ENCODE peak calls at places on chromosomes 11 and 22, in ten cellular contexts. V is right atrium auricular region; M is T47D; Z is AG10803; N is stimulated activated CD4-positive, alpha-beta T cell treated with anti-CD3 and anti-CD28 coated beads, TNF-alpha, amount 100 ng/mL, for 1 hour; G is HFFc6; A is occipital lobe; R is choroid plexus epithelial cell; P is coronary artery; Y is heart left ventricle. H is an unnamed sample.

GRCh38 chr11:57637626-57638004 is 12.1 kb downstream of the YPEL4 start:
- DNase-seq in Y (no peak), V (no peak), M (no peak), G (no peak), R (no peak), P (no peak), N (no peak), A (no peak), Z (peak; percentile 40), H (no peak)

GRCh38 chr11:132942611-132943324 is 589.5 kb downstream of the OPCML start:
- DNase-seq in G (no peak), P (no peak), Y (no peak), N (no peak), A (no peak), R (no peak), Z (no peak), M (no peak), V (no peak), H (no peak)

GRCh38 chr22:29073618-29074275 is 912 bp downstream of the KREMEN1 start:
- DNase-seq in M (peak; percentile 37), N (no peak), A (no peak), Y (peak; percentile 49), V (no peak), P (no peak), R (peak; percentile 30), Z (peak; percentile 25), G (no peak), H (no peak)

GRCh38 chr11:117796456-117797428 is at the start of gene DSCAML1:
- DNase-seq in Y (no peak), A (peak; percentile 40), N (no peak), P (no peak), G (no peak), V (no peak), R (no peak), Z (no peak), M (peak; percentile 97), H (no peak)

GRCh38 chr22:49081261-49081666 is 746.4 kb downstream of the BRD1 start:
- DNase-seq in N (no peak), M (no peak), A (no peak), R (no peak), V (no peak), G (no peak), Y (no peak), P (no peak), Z (no peak), H (no peak)

GRCh38 chr11:63837027-63837688 is 1.8 kb upstream of the MARK2 start:
- DNase-seq in G (peak; percentile 60), M (peak; percentile 84), N (peak; percentile 53), R (peak; percentile 83), A (peak; percentile 49), Y (peak; percentile 73), V (peak; percentile 84), Z (peak; percentile 65), P (no peak), H (no peak)

GRCh38 chr11:10931761-10932700 is 74.2 kb upstream of the ZBED5 start:
- DNase-seq in A (no peak), N (no peak), P (no peak), R (no peak), Z (no peak), G (no peak), V (no peak), Y (no peak), M (no peak), H (no peak)

GRCh38 chr11:124745835-124746620 is 6.0 kb downstream of the VSIG2 start:
- DNase-seq in R (no peak), Y (no peak), A (no peak), V (no peak), G (no peak), N (no peak), Z (no peak), P (no peak), M (no peak), H (no peak)

GRCh38 chr22:35739642-35740041 is 22.0 kb downstream of the APOL5 start:
- DNase-seq in V (no peak), Y (no peak), Z (no peak), N (no peak), P (no peak), R (no peak), A (no peak), G (no peak), M (no peak), H (peak; percentile 83)

GRCh38 chr11:38384568-38384967 is 1786.5 kb upstream of the RAG2 start:
- DNase-seq in N (no peak), G (no peak), Y (no peak), P (no peak), R (peak; percentile 2), Z (no peak), V (no peak), M (no peak), A (no peak), H (no peak)

GRCh38 chr22:30864441-30865420 is 103.8 kb downstream of the MORC2 start:
- DNase-seq in M (no peak), Z (no peak), V (no peak), Y (no peak), N (no peak), R (no peak), G (no peak), P (peak; percentile 62), A (no peak), H (no peak)

GRCh38 chr22:50705219-50705691 is 32.6 kb downstream of the SHANK3 start:
- DNase-seq in Y (peak; percentile 69), P (no peak), N (no peak), G (no peak), Z (no peak), V (no peak), R (peak; percentile 87), M (no peak), A (peak; percentile 63), H (no peak)

GRCh38 chr11:70577948-70578347 is 179.6 kb downstream of the CTTN start:
- DNase-seq in Z (no peak), A (no peak), M (no peak), R (no peak), Y (peak; percentile 9), P (no peak), G (no peak), N (no peak), V (no peak), H (no peak)

GRCh38 chr11:73752216-73752867 is 8.5 kb downstream of the RAB6A start:
- DNase-seq in R (peak; percentile 53), A (no peak), P (no peak), G (no peak), Z (no peak), N (no peak), M (no peak), Y (no peak), V (no peak), H (no peak)

GRCh38 chr11:8018742-8019631 is 31.9 kb downstream of the EIF3F start:
- DNase-seq in A (peak; percentile 61), G (peak; percentile 77), P (peak; percentile 85), R (peak; percentile 51), Z (peak; percentile 74), M (peak; percentile 20), Y (peak; percentile 79), N (peak; percentile 38), V (peak; percentile 87), H (peak; percentile 87)

GRCh38 chr11:65713212-65713969 is 1.3 kb downstream of the KAT5 start:
- DNase-seq in N (no peak), R (no peak), M (no peak), V (no peak), P (no peak), A (no peak), Y (no peak), G (no peak), Z (no peak), H (no peak)

GRCh38 chr22:43185860-43186261 is 1.1 kb downstream of the TTLL12 start:
- DNase-seq in A (no peak), Z (peak; percentile 12), Y (peak; percentile 61), P (no peak), M (peak; percentile 33), N (no peak), R (peak; percentile 37), G (peak; percentile 15), V (no peak), H (no peak)

GRCh38 chr22:26287382-26288228 is 118.3 kb downstream of the SEZ6L start:
- DNase-seq in N (no peak), P (no peak), A (no peak), Z (no peak), G (no peak), R (no peak), M (no peak), V (no peak), Y (no peak), H (no peak)

GRCh38 chr11:134393638-134394037 is 18.4 kb downstream of the B3GAT1 start:
- DNase-seq in M (peak; percentile 99), P (no peak), Z (no peak), G (no peak), N (no peak), Y (no peak), A (peak; percentile 38), R (no peak), V (no peak), H (no peak)

GRCh38 chr11:104332110-104332509 is 168.2 kb upstream of the PDGFD start:
- DNase-seq in P (no peak), A (no peak), V (no peak), Z (no peak), N (no peak), M (no peak), R (peak; percentile 35), Y (no peak), G (no peak), H (no peak)

GRCh38 chr11:119085523-119085878 is 820 bp downstream of the HMBS start:
- DNase-seq in A (no peak), R (no peak), Z (no peak), G (no peak), P (no peak), V (no peak), Y (no peak), N (no peak), M (no peak), H (no peak)

GRCh38 chr11:72113170-72113808 is 794 bp upstream of the ANAPC15 start:
- DNase-seq in V (no peak), Y (no peak), R (no peak), M (no peak), N (no peak), Z (peak; percentile 60), G (peak; percentile 95), P (no peak), A (no peak), H (no peak)

GRCh38 chr11:86202013-86202336 is 42.6 kb upstream of the EED start:
- DNase-seq in N (no peak), R (no peak), P (no peak), G (no peak), Z (no peak), A (no peak), Y (no peak), M (no peak), V (no peak), H (no peak)

GRCh38 chr22:28316014-28316413 is 363.6 kb downstream of the TTC28 start:
- DNase-seq in V (no peak), M (no peak), P (no peak), Z (no peak), R (no peak), A (no peak), G (no peak), N (no peak), Y (no peak), H (no peak)

GRCh38 chr22:43116932-43117331 is 6.4 kb downstream of the BIK start:
- DNase-seq in Y (no peak), A (no peak), R (no peak), N (no peak), M (no peak), G (no peak), Z (no peak), V (no peak), P (no peak), H (no peak)

GRCh38 chr22:28994522-28994921 is 67.1 kb downstream of the C22orf31 start:
- DNase-seq in Y (no peak), N (no peak), M (no peak), Z (no peak), G (no peak), V (no peak), A (no peak), R (no peak), P (no peak), H (no peak)

GRCh38 chr11:116853461-116854073 is 16.1 kb upstream of the APOA1 start:
- DNase-seq in M (no peak), P (no peak), Y (no peak), N (peak; percentile 31), A (no peak), Z (peak; percentile 88), R (peak; percentile 92), V (no peak), G (peak; percentile 99), H (no peak)

GRCh38 chr22:45007946-45008852 is 1.6 kb downstream of the PHF21B start:
- DNase-seq in N (no peak), P (no peak), A (no peak), V (no peak), Y (no peak), R (no peak), Z (no peak), G (no peak), M (no peak), H (no peak)